ENCODE peak calls at places on chromosome 5, in seven cellular contexts. B is breast epithelium, W is left ventricle myocardium inferior, X is AG04450, N is MM.1S, T is right atrium auricular region, P is SK-N-SH. D is an unnamed sample.

GRCh38 chr5:55591671-55592070 is 56.9 kb upstream of the PLPP1 start:
- DNase-seq in B (no peak), N (no peak), P (peak; percentile 41), T (no peak), W (no peak), X (no peak), D (no peak)

GRCh38 chr5:180860273-180860886 is 696 bp downstream of the ZFP62 start:
- DNase-seq in W (peak; percentile 26), P (peak; percentile 65), B (no peak), X (no peak), T (no peak), N (peak; percentile 85), D (no peak)

GRCh38 chr5:179605026-179605833 is 18.2 kb downstream of the HNRNPH1 start:
- DNase-seq in N (no peak), T (no peak), W (no peak), B (no peak), X (no peak), P (no peak), D (no peak)

GRCh38 chr5:157523976-157524375 is 51.6 kb downstream of the ADAM19 start:
- DNase-seq in N (no peak), X (no peak), B (no peak), W (no peak), P (no peak), T (no peak), D (no peak)

GRCh38 chr5:168489059-168489458 is 2.8 kb downstream of the RARS1 start:
- DNase-seq in X (no peak), B (no peak), P (no peak), T (no peak), N (no peak), W (no peak), D (no peak)

GRCh38 chr5:133850811-133851210 is 117.6 kb downstream of the C5orf15 start:
- DNase-seq in W (no peak), P (no peak), B (no peak), X (no peak), N (no peak), T (no peak), D (no peak)

GRCh38 chr5:151719228-151719861 is 32.6 kb upstream of the SPARC start:
- DNase-seq in B (no peak), W (no peak), X (no peak), T (no peak), P (no peak), N (peak; percentile 29), D (no peak)

GRCh38 chr5:84715686-84716085 is 331.0 kb upstream of the EDIL3 start:
- DNase-seq in X (no peak), P (no peak), N (no peak), B (no peak), W (no peak), T (no peak), D (no peak)

GRCh38 chr5:82912462-82912861 is 164.7 kb downstream of the TMEM167A start:
- DNase-seq in X (no peak), B (no peak), P (no peak), N (no peak), W (no peak), T (no peak), D (no peak)

GRCh38 chr5:74935752-74936091 is 69.5 kb upstream of the FAM169A start:
- DNase-seq in W (no peak), N (no peak), P (no peak), T (no peak), X (no peak), B (no peak), D (no peak)

GRCh38 chr5:119271758-119272730 is 83.8 kb upstream of the TNFAIP8 start:
- DNase-seq in T (no peak), X (no peak), P (no peak), W (no peak), B (no peak), N (no peak), D (no peak)

GRCh38 chr5:157280927-157281326 is 15.0 kb downstream of the CYFIP2 start:
- DNase-seq in T (no peak), W (no peak), B (no peak), P (peak; percentile 34), X (no peak), N (no peak), D (no peak)

GRCh38 chr5:179918742-179919486 is 11.2 kb upstream of the TBC1D9B start:
- DNase-seq in T (no peak), P (no peak), N (no peak), X (no peak), W (no peak), B (no peak), D (peak; percentile 69)

GRCh38 chr5:56211298-56211865 is 21.7 kb downstream of the ANKRD55 start:
- DNase-seq in X (peak; percentile 63), W (no peak), T (no peak), P (no peak), N (no peak), B (no peak), D (no peak)

GRCh38 chr5:9441610-9442009 is 104.3 kb downstream of the SEMA5A start:
- DNase-seq in T (no peak), X (no peak), N (no peak), W (no peak), B (no peak), P (no peak), D (no peak)

GRCh38 chr5:174531782-174532191 is 192.6 kb upstream of the MSX2 start:
- DNase-seq in T (no peak), X (no peak), W (no peak), B (no peak), P (no peak), N (no peak), D (no peak)

GRCh38 chr5:69270827-69271226 is 36.1 kb downstream of the CDK7 start:
- DNase-seq in X (no peak), T (no peak), N (no peak), P (no peak), B (no peak), W (no peak), D (no peak)

GRCh38 chr5:59218424-59219045 is 635.7 kb downstream of the RAB3C start:
- DNase-seq in P (peak; percentile 13), B (no peak), T (no peak), N (peak; percentile 14), X (no peak), W (no peak), D (no peak)

GRCh38 chr5:112492291-112492690 is 73.2 kb upstream of the EPB41L4A start:
- DNase-seq in B (peak; percentile 58), X (peak; percentile 21), P (peak; percentile 52), W (peak; percentile 56), T (peak; percentile 70), N (peak; percentile 75), D (no peak)

GRCh38 chr5:114989512-114989911 is 180.2 kb downstream of the TRIM36 start:
- DNase-seq in W (no peak), P (no peak), N (no peak), B (no peak), X (no peak), T (no peak), D (no peak)

GRCh38 chr5:161312882-161313281 is 233.6 kb downstream of the GABRB2 start:
- DNase-seq in T (no peak), B (no peak), X (no peak), N (no peak), W (no peak), P (no peak), D (no peak)

GRCh38 chr5:143923634-143924265 is 111.8 kb downstream of the HMHB1 start:
- DNase-seq in X (no peak), B (no peak), N (peak; percentile 16), W (no peak), T (no peak), P (no peak), D (no peak)

DNA sequence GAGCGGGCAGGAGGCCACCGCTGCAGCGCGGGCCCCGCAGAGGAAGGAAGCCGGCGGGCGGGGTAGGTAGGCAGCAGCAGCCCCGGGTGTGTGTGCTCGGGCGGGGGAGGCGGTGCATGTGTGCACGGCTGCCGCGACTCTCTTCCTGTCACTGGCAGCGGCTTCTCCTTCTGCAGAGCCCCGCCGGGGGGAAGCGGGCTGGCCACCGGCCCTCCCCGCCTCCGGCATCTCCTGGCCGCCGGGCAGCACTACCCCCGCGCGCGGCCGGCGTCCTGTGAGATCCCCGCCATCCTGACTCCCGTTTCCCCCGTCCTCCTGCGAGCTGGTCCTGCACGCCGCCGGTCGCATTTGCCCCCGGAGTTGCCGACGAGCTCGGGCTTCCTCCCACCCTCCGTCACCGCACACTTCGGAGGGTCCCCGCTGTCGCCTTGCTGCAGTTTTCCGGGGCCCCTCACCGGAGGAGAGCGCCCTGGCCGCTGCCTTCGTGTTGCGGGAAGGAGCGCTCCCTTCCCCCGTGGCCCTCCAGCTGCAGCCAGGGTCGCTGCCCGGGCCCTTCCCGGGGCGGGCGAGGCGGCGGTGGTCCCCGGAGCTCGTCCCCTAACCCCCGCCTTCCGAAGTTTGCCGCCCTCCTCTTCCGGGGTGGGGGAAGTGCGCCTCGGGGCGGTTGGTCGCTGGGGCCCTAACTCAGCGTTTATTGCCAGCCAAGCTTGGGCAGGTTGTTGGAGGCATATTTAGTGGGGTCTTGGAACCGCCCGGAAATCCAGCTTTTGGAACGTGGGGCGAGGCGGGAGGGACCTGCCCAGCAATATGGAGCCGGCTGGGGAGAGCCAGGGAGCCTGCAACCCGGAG is 556 bp downstream of the PIK3R1 start:
- DNase-seq in X (no peak), B (peak; percentile 52), P (peak; percentile 82), T (no peak), N (peak; percentile 52), W (peak; percentile 50), D (peak; percentile 83)
- H3K4me3 ChIP-seq in X (peak overlapping the region; percentile 87), B (peak overlapping the region; percentile 98), P (peak overlapping the region; percentile 78), T (peak overlapping the region; percentile 93), N (peak overlapping the region; percentile 89), W (peak overlapping the region; percentile 97), D (peak overlapping the region; percentile 91)

GRCh38 chr5:54538156-54538555 is 20.6 kb downstream of the SNX18 start:
- DNase-seq in B (no peak), W (no peak), T (no peak), X (no peak), P (no peak), N (no peak), D (no peak)
- H3K9me3 ChIP-seq in B (no peaks in the 10 kb centered on the region), W (no peaks in the 10 kb centered on the region), T (no peaks in the 10 kb centered on the region), X (no peaks in the 10 kb centered on the region), P (no peaks in the 10 kb centered on the region), N (no peaks in the 10 kb centered on the region), D (no peaks in the 10 kb centered on the region)

GRCh38 chr5:10548418-10549122 is 15.3 kb upstream of the ANKRD33B start:
- DNase-seq in T (no peak), P (no peak), N (no peak), W (no peak), B (no peak), X (no peak), D (no peak)
- H3K27ac ChIP-seq in T (no peak overlapping the region), P (no peak overlapping the region), N (no peak overlapping the region), W (no peak overlapping the region), B (no peak overlapping the region), X (no peak overlapping the region), D (no peak overlapping the region)

GRCh38 chr5:60549841-60550240 is 150.1 kb downstream of the DEPDC1B start:
- DNase-seq in P (no peak), B (no peak), W (no peak), X (no peak), T (no peak), N (no peak), D (no peak)

GRCh38 chr5:60546157-60546556 is 153.8 kb downstream of the DEPDC1B start:
- DNase-seq in B (no peak), N (no peak), T (no peak), P (no peak), W (peak; percentile 23), X (no peak), D (no peak)

GRCh38 chr5:60551829-60552228 is 148.1 kb downstream of the DEPDC1B start:
- DNase-seq in W (no peak), T (no peak), X (no peak), P (no peak), N (no peak), B (no peak), D (no peak)

GRCh38 chr5:60550311-60550710 is 149.7 kb downstream of the DEPDC1B start:
- DNase-seq in T (no peak), P (no peak), X (no peak), W (no peak), B (no peak), N (no peak), D (no peak)

GRCh38 chr5:60551250-60551649 is 148.7 kb downstream of the DEPDC1B start:
- DNase-seq in T (no peak), P (no peak), B (no peak), W (no peak), N (no peak), X (no peak), D (no peak)
- H3K4me3 ChIP-seq in T (no peak overlapping the region), P (no peak overlapping the region), B (no peak overlapping the region), W (no peak overlapping the region), N (no peak overlapping the region), X (no peak overlapping the region), D (no peak overlapping the region)